ENCODE peak calls at places on chromosomes 16 and 17, in five cellular contexts. I, M, B, E and C are unnamed samples.

GRCh38 chr17:8072727-8073461 is 14.6 kb downstream of the ALOX12B start:
- DNase-seq in I (no peak), M (no peak), B (no peak), E (no peak), C (no peak)

GRCh38 chr17:7982666-7983065 is 19.7 kb upstream of the GUCY2D start:
- DNase-seq in I (no peak), M (no peak), B (peak; percentile 0), E (no peak), C (no peak)

GRCh38 chr16:23274968-23275367 is 27.1 kb upstream of the SCNN1B start:
- DNase-seq in I (no peak), M (peak; percentile 30), B (no peak), E (no peak), C (no peak)

GRCh38 chr17:57535652-57536018 is 209.5 kb downstream of the CCDC182 start:
- DNase-seq in I (no peak), M (no peak), B (no peak), E (no peak), C (no peak)

GRCh38 chr17:29084476-29085148 is 41.7 kb downstream of the PIPOX start:
- DNase-seq in I (no peak), M (peak; percentile 63), B (no peak), E (no peak), C (no peak)

GRCh38 chr17:3025421-3026124 is 37.8 kb downstream of the OR1D5 start:
- DNase-seq in I (peak; percentile 43), M (no peak), B (no peak), E (no peak), C (no peak)

GRCh38 chr17:7237761-7238417 is 1.4 kb downstream of the PHF23 start:
- DNase-seq in I (no peak), M (no peak), B (no peak), E (peak; percentile 69), C (no peak)

GRCh38 chr17:27783440-27783839 is 16.9 kb downstream of the NOS2 start:
- DNase-seq in I (no peak), M (no peak), B (no peak), E (no peak), C (no peak)

GRCh38 chr17:65431116-65431515 is 130.3 kb downstream of the AXIN2 start:
- DNase-seq in I (no peak), M (no peak), B (no peak), E (no peak), C (no peak)

GRCh38 chr17:53353919-53354351 is 468.8 kb upstream of the KIF2B start:
- DNase-seq in I (no peak), M (peak; percentile 45), B (no peak), E (no peak), C (no peak)

GRCh38 chr16:50002190-50002589 is 22.8 kb upstream of the CNEP1R1 start:
- DNase-seq in I (no peak), M (no peak), B (no peak), E (no peak), C (no peak)

GRCh38 chr17:4235372-4236279 is 28.2 kb downstream of the ANKFY1 start:
- DNase-seq in I (no peak), M (no peak), B (no peak), E (no peak), C (no peak)

GRCh38 chr17:58986005-58986404 is 120.7 kb downstream of the TRIM37 start:
- DNase-seq in I (no peak), M (no peak), B (no peak), E (no peak), C (no peak)

GRCh38 chr17:28720247-28720996 is 637 bp downstream of the RPL23A start:
- DNase-seq in I (no peak), M (no peak), B (no peak), E (no peak), C (no peak)

GRCh38 chr17:16428098-16428882 is 12.9 kb downstream of the TRPV2 start:
- DNase-seq in I (no peak), M (peak; percentile 71), B (no peak), E (no peak), C (no peak)

GRCh38 chr17:7716901-7717755 is at the start of gene DNAH2:
- DNase-seq in I (peak; percentile 82), M (peak; percentile 82), B (no peak), E (no peak), C (peak; percentile 78)

GRCh38 chr17:50800196-50800700 is 32.9 kb upstream of the ANKRD40CL start:
- DNase-seq in I (no peak), M (no peak), B (no peak), E (no peak), C (no peak)

GRCh38 chr16:87178977-87179376 is 138.2 kb downstream of the C16orf95 start:
- DNase-seq in I (no peak), M (peak; percentile 65), B (no peak), E (no peak), C (peak; percentile 81)

GRCh38 chr17:1546292-1546922 is 16.2 kb downstream of the PITPNA start:
- DNase-seq in I (no peak), M (no peak), B (no peak), E (no peak), C (no peak)

GRCh38 chr16:31868701-31869167 is 4.9 kb upstream of the ZNF267 start:
- DNase-seq in I (no peak), M (peak; percentile 62), B (peak; percentile 18), E (peak; percentile 59), C (peak; percentile 33)

GRCh38 chr17:8066841-8067775 is 20.4 kb downstream of the ALOX12B start:
- DNase-seq in I (no peak), M (no peak), B (no peak), E (no peak), C (no peak)

GRCh38 chr16:58843675-58844074 is 109.6 kb upstream of the GOT2 start:
- DNase-seq in I (no peak), M (peak; percentile 48), B (no peak), E (no peak), C (peak; percentile 15)

GRCh38 chr17:45186955-45187354 is 25.3 kb downstream of the HEXIM2 start:
- DNase-seq in I (no peak), M (no peak), B (no peak), E (no peak), C (no peak)